ENCODE peak calls at places on chromosome 18, in six cellular contexts. S is CD8-positive, alpha-beta T cell; T is uterus; O is prostate gland; K is ovary; C is H9. Z is an unnamed sample. For H3K9me3, the result is how much of the 10 kb centered on the place peaks cover.

GRCh38 chr18:26207937-26208336 is 18.3 kb upstream of the TAF4B start:
- DNase-seq in S (no peak), T (no peak), O (no peak), K (no peak), C (no peak), Z (no peak)

GRCh38 chr18:32010124-32010745 is 8.4 kb upstream of the RNF125 start:
- DNase-seq in S (no peak), T (no peak), O (no peak), K (no peak), C (peak), Z (no peak)

GRCh38 chr18:11923454-11923853 is 15.3 kb upstream of the MPPE1 start:
- DNase-seq in S (no peak), T (no peak), O (no peak), K (no peak), C (no peak), Z (no peak)

GRCh38 chr18:48889115-48889941 is 61.4 kb downstream of the SMAD7 start:
- DNase-seq in S (no peak), T (peak), O (no peak), K (peak), C (peak), Z (peak)

GRCh38 chr18:62420151-62420512 is 95.0 kb downstream of the TNFRSF11A start:
- DNase-seq in S (no peak), T (no peak), O (no peak), K (no peak), C (no peak), Z (no peak)

GRCh38 chr18:61549889-61550288 is 216.7 kb downstream of the CDH20 start:
- DNase-seq in S (no peak), T (no peak), O (no peak), K (no peak), C (no peak), Z (no peak)

GRCh38 chr18:48968412-48969215 is 17.8 kb upstream of the SMAD7 start:
- DNase-seq in S (no peak), T (no peak), O (no peak), K (no peak), C (peak), Z (no peak)

GRCh38 chr18:1585881-1586488 is 681.3 kb downstream of the ADCYAP1 start:
- DNase-seq in S (no peak), T (no peak), O (no peak), K (no peak), C (no peak), Z (no peak)

GRCh38 chr18:58609536-58609993 is 19.3 kb downstream of the ALPK2 start:
- DNase-seq in S (no peak), T (no peak), O (no peak), K (no peak), C (no peak), Z (no peak)

GRCh38 chr18:62763101-62763521 is 47.8 kb downstream of the PHLPP1 start:
- DNase-seq in S (no peak), T (no peak), O (no peak), K (no peak), C (no peak), Z (no peak)

GRCh38 chr18:3321133-3321812 is 59.3 kb downstream of the MYL12B start:
- DNase-seq in S (no peak), T (no peak), O (no peak), K (no peak), C (no peak), Z (no peak)

GRCh38 chr18:3525870-3526420 is 76.0 kb downstream of the TGIF1 start:
- DNase-seq in S (peak), T (no peak), O (no peak), K (no peak), C (no peak), Z (no peak)

GRCh38 chr18:74204543-74205152 is 56.3 kb downstream of the TIMM21 start:
- DNase-seq in S (no peak), T (peak), O (no peak), K (peak), C (no peak), Z (no peak)

GRCh38 chr18:12014521-12014920 is 33.2 kb downstream of the IMPA2 start:
- DNase-seq in S (no peak), T (no peak), O (no peak), K (no peak), C (no peak), Z (no peak)

GRCh38 chr18:58209326-58209725 is 165.3 kb downstream of the NEDD4L start:
- DNase-seq in S (no peak), T (no peak), O (no peak), K (no peak), C (no peak), Z (no peak)

DNA sequence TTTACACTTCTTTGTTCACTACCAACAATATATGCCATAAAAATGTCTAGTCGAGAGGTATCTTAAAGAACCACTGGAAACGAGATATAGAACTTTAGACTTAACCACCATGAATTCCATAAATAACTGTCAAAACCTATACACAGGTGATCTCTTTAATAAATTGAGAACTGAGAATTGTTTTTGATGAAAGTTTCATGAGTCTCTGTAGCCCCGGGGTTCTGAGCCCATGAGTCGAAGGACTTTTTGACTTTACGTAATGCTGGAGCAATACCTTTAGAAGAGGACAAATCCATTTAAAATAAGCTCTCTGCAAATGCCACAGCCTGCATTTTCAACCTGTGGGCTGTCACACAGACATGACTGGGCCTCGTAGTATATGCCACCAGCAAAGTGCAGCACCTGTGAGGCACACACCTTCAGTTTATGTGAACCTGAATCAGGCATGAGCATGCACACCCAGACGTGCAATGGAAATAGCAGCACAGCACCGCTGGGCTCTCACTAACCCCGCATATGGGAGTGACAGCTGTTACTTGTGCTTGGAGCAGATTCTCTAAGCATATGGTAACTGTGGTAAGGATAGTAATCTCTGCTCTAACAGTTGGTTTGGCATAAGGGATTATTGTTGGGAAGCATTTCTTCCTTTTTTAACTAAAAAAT is 383.2 kb downstream of the SOCS6 start:
- DNase-seq in S (no peak), T (no peak), O (no peak), K (no peak), C (no peak), Z (no peak)
- H3K9me3 ChIP-seq in S (under half), T (under half), O (under half), K (under half), C (under half), Z (under half)

GRCh38 chr18:13337369-13337768 is 118.8 kb downstream of the LDLRAD4 start:
- DNase-seq in S (no peak), T (no peak), O (no peak), K (no peak), C (no peak), Z (no peak)
- H3K9me3 ChIP-seq in S (under half), T (under half), O (under half), K (under half), C (under half), Z (under half)

DNA sequence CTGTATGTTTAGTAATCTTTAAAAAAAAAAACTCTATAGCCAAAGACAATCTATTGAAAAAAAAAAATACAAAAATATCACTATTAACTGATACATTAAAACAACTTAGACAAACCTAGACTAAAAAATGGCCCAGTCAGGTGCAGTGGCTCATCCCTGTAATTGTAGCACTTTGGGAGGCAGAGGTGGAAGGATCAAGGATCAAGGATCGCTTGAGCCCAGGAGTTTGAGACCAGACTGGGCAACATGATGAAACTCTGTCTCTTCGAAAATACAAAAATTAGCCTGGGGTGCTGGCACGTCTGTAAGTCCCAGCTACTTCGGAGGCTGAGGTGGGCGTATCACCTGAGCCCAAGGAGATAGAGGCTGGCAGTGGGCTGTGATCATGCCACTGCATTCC is 16.1 kb downstream of the ESCO1 start:
- DNase-seq in S (no peak), T (no peak), O (no peak), K (no peak), C (no peak), Z (no peak)
- H3K9me3 ChIP-seq in S (under half), T (under half), O (under half), K (under half), C (under half), Z (under half)

DNA sequence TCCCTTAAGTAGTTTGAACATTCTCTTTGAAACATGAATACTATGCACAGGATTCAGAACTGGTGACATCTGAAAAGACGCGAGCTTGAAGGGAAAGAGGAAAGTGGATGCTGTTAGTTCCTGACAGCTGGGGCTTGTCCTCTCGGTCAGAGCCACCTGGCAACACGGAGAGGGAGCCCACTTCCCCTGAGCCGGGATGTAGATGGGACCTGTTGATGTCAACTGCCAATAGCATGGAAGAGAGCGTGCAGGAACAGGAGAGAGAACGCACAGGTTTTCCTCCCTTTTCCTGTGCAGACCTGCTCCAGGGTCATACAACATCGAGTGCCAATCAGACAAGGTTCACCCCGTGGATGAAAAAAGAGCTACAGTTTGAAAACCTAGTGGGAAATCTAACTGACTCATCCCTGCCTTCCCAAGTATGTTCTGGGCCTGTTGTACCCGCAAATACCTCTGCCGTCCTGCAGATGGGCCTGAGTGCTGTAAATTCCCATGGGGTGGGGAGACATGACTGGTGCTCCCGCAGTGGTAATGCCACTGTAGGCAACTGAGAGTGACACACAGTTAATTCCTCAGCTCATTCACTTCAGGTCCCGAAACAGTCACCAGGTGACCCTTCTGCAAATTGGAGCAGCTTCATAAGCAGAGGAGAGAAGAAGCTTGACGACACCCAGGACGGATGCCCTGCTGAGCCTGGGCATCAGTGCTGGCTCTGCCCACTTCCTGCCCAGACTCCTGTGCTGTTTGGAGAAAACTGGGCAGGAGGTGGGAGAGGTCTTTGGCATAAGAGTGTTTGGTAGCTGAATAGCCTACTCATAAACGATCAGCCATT is 13.9 kb upstream of the MBP start:
- DNase-seq in S (no peak), T (no peak), O (no peak), K (no peak), C (no peak), Z (no peak)
- H3K9me3 ChIP-seq in S (under half), T (under half), O (under half), K (under half), C (under half), Z (under half)

GRCh38 chr18:78582131-78582789 is 397.4 kb upstream of the SALL3 start:
- DNase-seq in S (no peak), T (no peak), O (no peak), K (no peak), C (no peak), Z (no peak)

GRCh38 chr18:78582898-78583738 is 396.5 kb upstream of the SALL3 start:
- DNase-seq in S (no peak), T (no peak), O (no peak), K (no peak), C (peak), Z (no peak)

GRCh38 chr18:78584167-78585022 is 395.2 kb upstream of the SALL3 start:
- DNase-seq in S (no peak), T (no peak), O (no peak), K (no peak), C (no peak), Z (no peak)

GRCh38 chr18:78580835-78581339 is 398.7 kb upstream of the SALL3 start:
- DNase-seq in S (no peak), T (no peak), O (no peak), K (no peak), C (no peak), Z (no peak)

GRCh38 chr18:78583739-78584066 is 395.9 kb upstream of the SALL3 start:
- DNase-seq in S (no peak), T (no peak), O (no peak), K (no peak), C (no peak), Z (no peak)
- H3K9me3 ChIP-seq in S (under half), T (under half), O (under half), K (under half), C (under half), Z (under half)